ENCODE peak calls at places on chromosomes 4 and X, in five cellular contexts. B, U, T, A and E are unnamed samples.

GRCh38 chr4:44771789-44772188 is 45.4 kb upstream of the GNPDA2 start:
- DNase-seq in B (no peak), U (no peak), T (no peak), A (no peak), E (no peak)

GRCh38 chrX:3815896-3816664 is 102.6 kb upstream of the PRKX start:
- DNase-seq in B (peak), U (peak), T (peak), A (peak), E (peak)

GRCh38 chr4:52911684-52912294 is 49.7 kb downstream of the RASL11B start:
- DNase-seq in B (peak), U (peak), T (peak), A (peak), E (peak)

GRCh38 chr4:123443401-123444297 is 47.1 kb downstream of the SPRY1 start:
- DNase-seq in B (peak), U (no peak), T (peak), A (no peak), E (peak)

GRCh38 chr4:184306949-184307348 is 89.3 kb upstream of the ENPP6 start:
- DNase-seq in B (no peak), U (no peak), T (no peak), A (no peak), E (peak)

GRCh38 chrX:19257001-19257400 is 86.7 kb upstream of the PDHA1 start:
- DNase-seq in B (no peak), U (no peak), T (no peak), A (no peak), E (no peak)

GRCh38 chr4:89055157-89056080 is 1.6 kb downstream of the FAM13A start:
- DNase-seq in B (peak), U (no peak), T (no peak), A (no peak), E (no peak)

GRCh38 chrX:116239944-116240391 is 69.4 kb downstream of the AGTR2 start:
- DNase-seq in B (no peak), U (no peak), T (peak), A (no peak), E (peak)

GRCh38 chr4:26288308-26288982 is 32.4 kb upstream of the RBPJ start:
- DNase-seq in B (peak), U (no peak), T (peak), A (no peak), E (no peak)

GRCh38 chr4:3809451-3810110 is 43.4 kb downstream of the ADRA2C start:
- DNase-seq in B (no peak), U (no peak), T (no peak), A (no peak), E (no peak)

GRCh38 chr4:58192217-58192616 is 1082.0 kb upstream of the IGFBP7 start:
- DNase-seq in B (no peak), U (no peak), T (no peak), A (no peak), E (no peak)

GRCh38 chrX:53280703-53281320 is 572 bp downstream of the IQSEC2 start:
- DNase-seq in B (peak), U (no peak), T (peak), A (no peak), E (peak)

GRCh38 chr4:186900232-186900900 is 176.7 kb upstream of the FAT1 start:
- DNase-seq in B (peak), U (no peak), T (peak), A (no peak), E (no peak)